ENCODE peak calls at places on chromosomes 1 and 21, in nine cellular contexts. B is Calu3, Q is left ventricle myocardium inferior, S is mucosa of descending colon, W is AG09309, O is endothelial cell, D is HFFc6, I is fibroblast of lung, E is GM12865. U is an unnamed sample.
A peak's percentile ranks its signal among the peaks of the same experiment; 100 is the strongest.

GRCh38 chr1:218642033-218642954 is 297.2 kb downstream of the TGFB2 start:
- DNase-seq in E (no peak), W (peak; percentile 41), B (no peak), Q (no peak), I (peak; percentile 72), O (no peak), D (no peak), S (no peak), U (no peak)

GRCh38 chr1:119380983-119381662 is 12.5 kb downstream of the HAO2 start:
- DNase-seq in E (no peak), Q (no peak), D (no peak), W (no peak), B (no peak), O (no peak), S (no peak), I (no peak), U (no peak)

GRCh38 chr1:82225407-82226197 is 424.9 kb downstream of the ADGRL2 start:
- DNase-seq in S (no peak), I (peak; percentile 84), E (peak; percentile 13), W (no peak), Q (no peak), D (no peak), B (no peak), O (no peak), U (no peak)

GRCh38 chr1:178310685-178311105 is 186.1 kb downstream of the CLEC20A start:
- DNase-seq in D (peak; percentile 89), E (peak; percentile 44), O (peak; percentile 9), W (peak; percentile 65), I (peak; percentile 88), B (peak; percentile 28), Q (no peak), S (no peak), U (peak; percentile 66)

GRCh38 chr1:208159542-208160258 is 84.5 kb downstream of the PLXNA2 start:
- DNase-seq in O (no peak), D (peak; percentile 83), W (peak; percentile 52), I (peak; percentile 73), E (no peak), Q (no peak), B (no peak), S (no peak), U (peak; percentile 82)

GRCh38 chr1:222090103-222090502 is 348.2 kb upstream of the DUSP10 start:
- DNase-seq in O (no peak), I (no peak), W (peak; percentile 25), D (peak; percentile 48), B (no peak), Q (no peak), S (no peak), E (no peak), U (no peak)

GRCh38 chr21:14585122-14585521 is 39.0 kb upstream of the SAMSN1 start:
- DNase-seq in E (no peak), O (no peak), W (no peak), D (no peak), S (no peak), Q (no peak), I (no peak), B (no peak), U (no peak)

GRCh38 chr21:28230559-28230958 is 762.1 kb downstream of the LTN1 start:
- DNase-seq in Q (no peak), B (no peak), W (no peak), S (no peak), I (no peak), O (no peak), D (peak; percentile 12), E (no peak), U (no peak)

GRCh38 chr21:16534408-16535099 is 804.8 kb downstream of the USP25 start:
- DNase-seq in W (peak; percentile 42), I (peak; percentile 87), Q (peak; percentile 80), D (peak; percentile 58), O (no peak), B (no peak), S (no peak), E (no peak), U (peak; percentile 39)

GRCh38 chr1:1617925-1618324 is 2.6 kb downstream of the MIB2 start:
- DNase-seq in D (no peak), B (no peak), E (no peak), I (no peak), Q (no peak), O (no peak), S (no peak), W (no peak), U (no peak)

GRCh38 chr1:94805912-94806311 is 14.2 kb upstream of the SLC44A3 start:
- DNase-seq in E (peak; percentile 66), O (peak; percentile 62), S (peak; percentile 57), D (peak; percentile 46), B (peak; percentile 64), W (no peak), Q (no peak), I (peak; percentile 66), U (peak; percentile 30)

GRCh38 chr1:201740086-201740541 is 88.8 kb upstream of the IPO9 start:
- DNase-seq in D (no peak), I (no peak), W (no peak), Q (no peak), O (peak; percentile 19), S (no peak), B (peak; percentile 26), E (no peak), U (no peak)

GRCh38 chr1:77538956-77539509 is 143.4 kb downstream of the ZZZ3 start:
- DNase-seq in S (no peak), B (peak; percentile 9), W (peak; percentile 70), D (peak; percentile 85), O (no peak), E (peak; percentile 23), Q (no peak), I (peak; percentile 84), U (peak; percentile 47)

GRCh38 chr1:5878938-5879337 is 113.3 kb downstream of the NPHP4 start:
- DNase-seq in Q (no peak), B (no peak), O (no peak), W (no peak), D (no peak), I (no peak), S (no peak), E (no peak), U (no peak)

GRCh38 chr1:46492871-46493270 is 3.2 kb downstream of the DMBX1 start:
- DNase-seq in D (no peak), I (no peak), O (no peak), S (no peak), B (no peak), W (no peak), Q (no peak), E (no peak), U (no peak)

GRCh38 chr1:216293673-216294072 is 129.6 kb downstream of the USH2A start:
- DNase-seq in W (no peak), E (no peak), Q (no peak), I (peak; percentile 95), D (peak; percentile 25), S (no peak), O (no peak), B (no peak), U (no peak)

GRCh38 chr1:198449727-198450433 is 90.6 kb downstream of the ATP6V1G3 start:
- DNase-seq in I (peak; percentile 42), S (no peak), E (no peak), Q (no peak), B (peak; percentile 20), O (no peak), W (no peak), D (peak; percentile 26), U (no peak)

GRCh38 chr1:174159253-174160108 is at the start of gene RABGAP1L:
- DNase-seq in O (peak; percentile 93), B (peak; percentile 96), Q (peak; percentile 96), S (peak; percentile 97), I (peak; percentile 92), D (peak; percentile 86), E (peak; percentile 98), W (peak; percentile 63), U (peak; percentile 53)

GRCh38 chr1:240579511-240579910 is 32.4 kb downstream of the GREM2 start:
- DNase-seq in B (no peak), E (no peak), D (no peak), Q (no peak), S (no peak), I (no peak), W (no peak), O (no peak), U (no peak)
- TF ChIP-seq CTCF in B (no peak), E (no peak), D (no peak), Q (no peak), S (no peak), I (no peak), W (no peak), O (no peak), U (no peak)

DNA sequence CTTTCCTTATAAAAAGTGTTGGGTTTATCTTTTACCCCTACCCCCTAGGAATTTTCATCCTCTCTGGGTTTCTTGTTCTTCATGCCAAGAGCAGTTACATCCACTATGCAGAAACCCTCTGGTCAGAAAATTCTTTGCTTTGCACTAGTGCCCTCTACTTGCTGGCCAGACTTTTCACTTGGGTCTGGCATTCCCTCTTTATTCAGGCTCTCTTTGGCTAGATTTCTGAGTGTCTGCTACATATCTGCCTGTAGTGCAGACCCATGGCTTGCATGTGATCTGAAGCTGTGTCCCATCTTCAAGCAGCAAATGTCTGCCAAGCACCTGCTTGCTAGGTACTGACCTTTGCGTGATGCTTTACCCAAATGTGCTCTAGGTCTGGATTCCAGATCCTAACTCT is 237.0 kb downstream of the GPATCH2 start:
- DNase-seq in W (no peak), B (no peak), S (no peak), D (no peak), E (no peak), Q (no peak), O (no peak), I (peak; percentile 11), U (no peak)
- TF ChIP-seq CTCF in W (no peak), B (no peak), S (no peak), D (no peak), E (no peak), Q (peak; percentile 38), O (no peak), I (no peak), U (no peak)

GRCh38 chr1:38005195-38006007 is at the start of gene FHL3:
- DNase-seq in S (peak; percentile 63), I (peak; percentile 38), B (peak; percentile 68), D (no peak), Q (peak; percentile 84), O (peak; percentile 70), W (no peak), E (peak; percentile 52), U (no peak)

GRCh38 chr1:38009841-38010180 is 2.7 kb upstream of the UTP11 start:
- DNase-seq in S (no peak), I (no peak), B (no peak), Q (no peak), D (no peak), O (no peak), W (no peak), E (no peak), U (no peak)

GRCh38 chr1:38006008-38006828 is 904 bp upstream of the FHL3 start:
- DNase-seq in W (no peak), E (no peak), S (no peak), B (no peak), Q (peak; percentile 74), O (no peak), I (no peak), D (no peak), U (no peak)

GRCh38 chr1:38013027-38013588 is 574 bp downstream of the UTP11 start:
- DNase-seq in I (peak; percentile 80), O (no peak), B (peak; percentile 23), Q (no peak), D (peak; percentile 53), S (no peak), E (no peak), W (peak; percentile 39), U (no peak)

GRCh38 chr1:38009088-38009840 is 3.3 kb upstream of the UTP11 start:
- DNase-seq in O (no peak), W (peak; percentile 52), S (no peak), Q (no peak), D (peak; percentile 56), I (no peak), B (no peak), E (peak; percentile 26), U (no peak)
- TF ChIP-seq CTCF in O (no peak), W (peak; percentile 8), S (no peak), Q (no peak), D (no peak), I (no peak), B (no peak), E (no peak), U (no peak)

GRCh38 chr1:223123238-223123976 is 19.6 kb downstream of the TLR5 start:
- DNase-seq in D (peak; percentile 61), I (peak; percentile 62), S (peak; percentile 66), W (no peak), B (peak; percentile 84), E (peak; percentile 65), Q (peak; percentile 66), O (peak; percentile 82), U (no peak)
- TF ChIP-seq CTCF in D (peak; percentile 98), I (peak; percentile 81), S (peak; percentile 82), W (peak; percentile 96), B (peak; percentile 88), E (peak; percentile 86), Q (peak; percentile 94), O (peak; percentile 85), U (peak; percentile 96)

U was measured in HFF-Myc.